ENCODE peak calls at places on chromosome 20, in five cellular contexts. Z is fibroblast of pulmonary artery, J is thoracic aorta, R is neural crest cell, Y is AG09319. H is an unnamed sample.

GRCh38 chr20:17627101-17627950 is 54.7 kb downstream of the RRBP1 start:
- DNase-seq in Z (no peak), J (no peak), R (no peak), Y (no peak), H (no peak)

GRCh38 chr20:49501917-49502316 is 19.4 kb upstream of the KCNB1 start:
- DNase-seq in Z (peak; percentile 52), J (no peak), R (no peak), Y (no peak), H (no peak)

GRCh38 chr20:60113771-60114170 is 155.5 kb downstream of the CDH26 start:
- DNase-seq in Z (no peak), J (no peak), R (no peak), Y (no peak), H (no peak)

GRCh38 chr20:17357238-17357637 is 130.4 kb downstream of the PCSK2 start:
- DNase-seq in Z (no peak), J (no peak), R (no peak), Y (no peak), H (no peak)

GRCh38 chr20:53888510-53888909 is 181.9 kb downstream of the BCAS1 start:
- DNase-seq in Z (no peak), J (no peak), R (no peak), Y (no peak), H (no peak)

GRCh38 chr20:11719153-11719552 is 198.5 kb upstream of the BTBD3 start:
- DNase-seq in Z (no peak), J (no peak), R (no peak), Y (no peak), H (no peak)

GRCh38 chr20:40361916-40362315 is 327.1 kb downstream of the MAFB start:
- DNase-seq in Z (no peak), J (no peak), R (no peak), Y (no peak), H (no peak)

GRCh38 chr20:62605996-62606395 is 36.3 kb upstream of the SLCO4A1 start:
- DNase-seq in Z (no peak), J (no peak), R (no peak), Y (no peak), H (no peak)

GRCh38 chr20:22257912-22258311 is 326.5 kb downstream of the FOXA2 start:
- DNase-seq in Z (no peak), J (no peak), R (no peak), Y (no peak), H (no peak)

GRCh38 chr20:24585796-24586522 is 116.5 kb downstream of the SYNDIG1 start:
- DNase-seq in Z (no peak), J (no peak), R (no peak), Y (no peak), H (no peak)

GRCh38 chr20:25005220-25005619 is 12.7 kb upstream of the APMAP start:
- DNase-seq in Z (peak; percentile 10), J (no peak), R (no peak), Y (peak; percentile 16), H (no peak)

GRCh38 chr20:12072221-12072944 is 154.7 kb downstream of the BTBD3 start:
- DNase-seq in Z (no peak), J (no peak), R (no peak), Y (no peak), H (no peak)

GRCh38 chr20:32155017-32155965 is 45.8 kb downstream of the TM9SF4 start:
- DNase-seq in Z (peak; percentile 97), J (peak; percentile 38), R (peak; percentile 35), Y (peak; percentile 63), H (peak; percentile 95)
- TF ChIP-seq CTCF in Z (peak; percentile 39), J (peak; percentile 7), R (peak; percentile 59), Y (no peak), H (no peak)

GRCh38 chr20:37968726-37969401 is 64.4 kb downstream of the TTI1 start:
- DNase-seq in Z (no peak), J (no peak), R (no peak), Y (no peak), H (peak; percentile 54)
- TF ChIP-seq CTCF in Z (no peak), J (no peak), R (no peak), Y (no peak), H (no peak)

DNA sequence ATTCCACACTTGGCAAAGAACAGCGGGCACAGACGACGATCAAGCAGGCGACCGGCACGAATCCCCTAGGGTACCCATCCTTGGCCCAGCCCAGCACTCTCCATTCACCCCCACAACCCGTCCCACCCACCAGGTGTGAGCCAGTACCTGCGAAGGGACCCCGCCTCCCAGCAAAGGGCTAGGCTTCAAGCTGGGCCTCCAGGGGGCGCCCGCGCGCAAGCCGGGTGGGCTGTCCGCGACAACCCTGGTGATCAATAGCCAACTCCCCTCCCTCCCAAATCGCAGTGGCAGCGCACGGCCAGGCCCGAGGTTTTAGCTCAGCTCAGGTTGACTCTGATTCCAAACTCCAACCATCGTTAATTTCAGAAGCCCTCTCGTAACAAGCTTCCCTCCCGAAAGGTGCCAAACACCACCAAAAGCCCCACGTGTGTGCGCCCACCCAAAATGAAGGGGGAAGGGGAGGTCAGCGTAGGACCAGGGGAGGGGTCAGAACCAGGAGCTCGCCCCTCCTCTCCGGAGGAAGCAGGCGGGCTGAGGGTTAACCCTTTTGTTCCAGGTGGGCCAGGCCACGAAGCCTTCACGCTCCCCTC is 2.1 kb downstream of the SALL4 start:
- DNase-seq in Z (peak; percentile 32), J (no peak), R (peak; percentile 92), Y (peak; percentile 5), H (peak; percentile 59)
- TF ChIP-seq CTCF in Z (peak; percentile 86), J (peak; percentile 62), R (peak; percentile 97), Y (peak; percentile 93), H (peak; percentile 82)

GRCh38 chr20:32592022-32592421 is 6.9 kb upstream of the NOL4L start:
- DNase-seq in Z (no peak), J (no peak), R (no peak), Y (no peak), H (no peak)
- TF ChIP-seq CTCF in Z (no peak), J (no peak), R (no peak), Y (no peak), H (no peak)

GRCh38 chr20:42985628-42986027 is 204.1 kb downstream of the PTPRT start:
- DNase-seq in Z (no peak), J (no peak), R (no peak), Y (no peak), H (no peak)
- TF ChIP-seq CTCF in Z (no peak), J (no peak), R (no peak), Y (no peak), H (no peak)

DNA sequence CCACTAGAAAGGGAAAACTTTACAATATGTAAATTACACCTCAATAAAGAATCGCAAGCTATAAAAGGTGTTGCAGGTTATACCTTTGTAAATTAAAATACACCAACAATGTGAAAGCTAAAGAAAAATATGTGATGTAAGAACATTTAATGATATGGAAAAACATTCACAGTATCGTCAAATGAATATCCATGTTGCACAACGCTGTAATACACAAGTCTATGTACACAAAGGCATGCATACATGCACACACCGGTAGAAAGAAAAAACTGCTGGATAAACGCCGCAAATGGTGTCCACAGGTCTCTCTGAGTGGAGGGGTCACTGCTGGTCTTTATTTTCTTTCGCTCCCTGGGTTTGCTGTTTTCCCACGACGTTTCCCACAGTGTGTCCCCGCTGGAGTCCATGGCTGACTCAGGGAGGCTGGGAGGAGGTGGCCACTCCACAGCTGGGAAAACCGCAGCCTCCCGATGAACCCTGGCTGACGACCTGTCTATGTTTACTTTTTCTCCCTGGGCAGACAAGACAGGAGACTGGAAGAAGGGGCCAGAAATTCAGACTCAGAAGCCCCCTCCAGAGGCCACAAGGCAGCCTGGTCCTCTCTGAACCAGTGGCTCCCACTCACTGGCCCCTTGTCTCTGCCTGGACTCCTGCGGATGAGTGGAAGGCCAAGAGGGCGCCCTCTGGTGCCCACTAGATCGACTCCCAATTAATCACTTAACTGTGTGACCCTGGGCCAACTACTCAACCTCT is 13.0 kb upstream of the BPI start:
- DNase-seq in Z (peak; percentile 67), J (no peak), R (peak; percentile 38), Y (no peak), H (no peak)
- TF ChIP-seq CTCF in Z (peak; percentile 43), J (peak; percentile 58), R (peak; percentile 55), Y (peak; percentile 53), H (no peak)

H was measured in MCF 10A.